ENCODE peak calls at places on chromosomes 12 and 14, in five cellular contexts. A is sigmoid colon, Z is mammary epithelial cell, V is tibial artery, U is spleen. D is an unnamed sample.

GRCh38 chr14:30015471-30015870 is 87.8 kb upstream of the PRKD1 start:
- DNase-seq in A (no peak), U (no peak), V (no peak), Z (no peak), D (no peak)

GRCh38 chr14:50383618-50384225 is 13.0 kb downstream of the CDKL1 start:
- DNase-seq in V (no peak), A (no peak), U (no peak), Z (no peak), D (no peak)

GRCh38 chr14:87049886-87050820 is 942.8 kb downstream of the GALC start:
- DNase-seq in Z (peak; percentile 75), U (no peak), V (no peak), A (no peak), D (no peak)

GRCh38 chr14:102418169-102418852 is 55.6 kb downstream of the TECPR2 start:
- DNase-seq in V (no peak), Z (no peak), U (no peak), A (peak; percentile 53), D (no peak)

GRCh38 chr12:92299744-92300143 is 154.1 kb upstream of the BTG1 start:
- DNase-seq in A (no peak), U (no peak), Z (no peak), V (no peak), D (no peak)

GRCh38 chr14:100267990-100268389 is 29.0 kb downstream of the YY1 start:
- DNase-seq in A (no peak), V (no peak), Z (no peak), U (no peak), D (no peak)

GRCh38 chr12:92506891-92507290 is 195.9 kb upstream of the PLEKHG7 start:
- DNase-seq in V (no peak), Z (no peak), A (no peak), U (no peak), D (no peak)

GRCh38 chr14:56144176-56144575 is 26.0 kb downstream of the PELI2 start:
- DNase-seq in A (no peak), V (no peak), Z (no peak), U (no peak), D (no peak)

GRCh38 chr14:100275214-100275613 is 31.0 kb downstream of the SLC25A29 start:
- DNase-seq in Z (no peak), U (no peak), A (no peak), V (no peak), D (no peak)

GRCh38 chr14:102560436-102561261 is 31.8 kb upstream of the RCOR1 start:
- DNase-seq in V (no peak), A (no peak), U (no peak), Z (no peak), D (no peak)

GRCh38 chr14:94028450-94028826 is 2.3 kb downstream of the OTUB2 start:
- DNase-seq in Z (peak; percentile 82), V (no peak), A (no peak), U (no peak), D (no peak)

GRCh38 chr12:78671295-78671694 is 193.3 kb upstream of the SYT1 start:
- DNase-seq in A (no peak), Z (peak; percentile 37), V (no peak), U (no peak), D (no peak)

GRCh38 chr12:113136128-113136989 is 798 bp upstream of the RASAL1 start:
- DNase-seq in Z (no peak), A (no peak), V (no peak), U (peak; percentile 81), D (peak; percentile 75)

GRCh38 chr14:89926709-89927108 is 27.8 kb downstream of the EFCAB11 start:
- DNase-seq in A (no peak), U (no peak), Z (peak; percentile 40), V (no peak), D (no peak)

GRCh38 chr12:38053655-38054464 is 262.7 kb upstream of the ALG10B start:
- DNase-seq in U (no peak), Z (peak; percentile 49), A (no peak), V (no peak), D (no peak)

GRCh38 chr14:100629696-100630095 is 42.5 kb upstream of the BEGAIN start:
- DNase-seq in V (no peak), Z (no peak), U (no peak), A (no peak), D (peak; percentile 3)

GRCh38 chr12:101563197-101563596 is 31.6 kb upstream of the MYBPC1 start:
- DNase-seq in V (no peak), U (no peak), A (no peak), Z (peak; percentile 5), D (no peak)

GRCh38 chr12:49910331-49911212 is 6.9 kb upstream of the FAIM2 start:
- DNase-seq in A (no peak), Z (no peak), V (no peak), U (peak; percentile 61), D (no peak)

GRCh38 chr14:48703728-48704467 is 882.3 kb downstream of the RPS29 start:
- DNase-seq in U (no peak), V (no peak), Z (no peak), A (no peak), D (no peak)

GRCh38 chr12:39798429-39798828 is 178.8 kb upstream of the ABCD2 start:
- DNase-seq in Z (no peak), A (no peak), V (no peak), U (no peak), D (no peak)

GRCh38 chr12:68392376-68392775 is 60.2 kb upstream of the MDM1 start:
- DNase-seq in A (no peak), V (no peak), Z (no peak), U (no peak), D (no peak)

GRCh38 chr14:94139421-94139820 is 10.0 kb upstream of the IFI27L2 start:
- DNase-seq in U (no peak), Z (no peak), A (no peak), V (no peak), D (no peak)

GRCh38 chr14:58792421-58792820 is 154.7 kb downstream of the DACT1 start:
- DNase-seq in A (no peak), V (no peak), Z (no peak), U (no peak), D (no peak)

GRCh38 chr12:113874999-113875561 is 91.0 kb downstream of the RBM19 start:
- DNase-seq in Z (no peak), A (no peak), V (no peak), U (no peak), D (no peak)

GRCh38 chr14:106657460-106657859 is 1131.1 kb downstream of the TMEM121 start:
- DNase-seq in A (no peak), V (no peak), U (peak; percentile 82), Z (no peak), D (peak; percentile 60)

GRCh38 chr14:93219103-93219726 is 12.2 kb downstream of the UBR7 start:
- DNase-seq in A (no peak), Z (peak; percentile 51), U (no peak), V (no peak), D (peak; percentile 81)

GRCh38 chr14:91369628-91370445 is 47.8 kb downstream of the CCDC88C start:
- DNase-seq in Z (peak; percentile 68), V (no peak), U (no peak), A (no peak), D (no peak)

GRCh38 chr12:105273601-105274000 is 37.6 kb upstream of the APPL2 start:
- DNase-seq in U (no peak), V (no peak), Z (no peak), A (no peak), D (no peak)

GRCh38 chr14:96178674-96179321 is 25.8 kb upstream of the BDKRB2 start:
- DNase-seq in V (no peak), U (peak; percentile 20), A (no peak), Z (no peak), D (no peak)

DNA sequence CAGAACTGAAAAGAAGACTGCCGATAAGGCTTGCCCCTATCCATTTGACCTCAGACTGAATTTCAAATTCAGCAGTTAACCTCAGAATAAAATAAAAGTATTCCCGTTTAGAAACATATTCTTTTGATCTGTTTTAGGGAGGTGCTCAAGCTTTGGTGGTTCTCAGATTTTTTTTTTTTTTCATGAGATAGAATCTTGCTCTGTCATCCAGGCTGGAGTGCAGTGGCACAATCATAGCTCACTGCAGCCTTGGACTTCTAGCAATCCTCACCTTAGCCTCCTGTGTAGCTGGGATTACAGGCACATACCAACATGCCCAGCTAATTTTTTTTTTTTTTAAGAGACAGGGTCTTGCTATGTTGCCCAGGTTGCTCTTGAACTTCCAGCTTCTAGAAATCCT is 15.5 kb downstream of the AEBP2 start:
- DNase-seq in A (no peak), Z (no peak), V (no peak), U (no peak), D (no peak)
- H3K4me3 ChIP-seq in A (no peak overlapping the region), Z (no peak overlapping the region), V (no peak overlapping the region), U (no peak overlapping the region), D (no peak overlapping the region)

DNA sequence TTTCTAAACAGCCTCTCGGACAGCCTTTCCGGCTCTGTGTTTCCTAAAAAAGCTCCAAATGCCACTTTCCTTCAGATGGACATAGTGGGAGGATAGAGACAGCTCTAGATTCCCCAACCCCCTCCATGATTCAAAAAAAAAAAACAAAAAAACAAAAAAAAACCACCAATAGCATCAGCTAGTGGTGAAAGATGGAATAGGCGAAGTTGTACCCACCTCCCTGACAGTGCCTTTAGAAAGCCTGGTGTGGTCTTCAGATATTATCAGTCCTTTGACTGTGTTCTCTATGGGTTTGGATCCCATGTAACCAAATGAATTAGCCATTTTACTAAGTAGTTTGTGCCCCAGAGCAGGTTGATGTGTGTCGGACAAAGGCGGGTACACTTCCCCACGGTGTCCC is 94.1 kb downstream of the PHETA1 start:
- DNase-seq in A (no peak), V (no peak), Z (no peak), U (no peak), D (no peak)
- TF ChIP-seq CTCF in A (no peak), V (no peak), Z (peak; percentile 35), U (no peak), D (no peak)

GRCh38 chr12:31749024-31749704 is 20.3 kb upstream of the AMN1 start:
- DNase-seq in V (peak; percentile 66), A (no peak), Z (peak; percentile 100), U (peak; percentile 78), D (peak; percentile 69)
- H3K4me3 ChIP-seq in V (no peak overlapping the region), A (no peak overlapping the region), Z (no peak overlapping the region), U (no peak overlapping the region), D (no peak overlapping the region)

GRCh38 chr12:120453060-120453761 is 7.0 kb downstream of the GATC start:
- DNase-seq in U (no peak), Z (no peak), A (no peak), V (no peak), D (no peak)
- TF ChIP-seq CTCF in U (no peak), Z (no peak), A (no peak), V (no peak), D (no peak)

GRCh38 chr12:67364228-67364627 is 95.1 kb downstream of the CAND1 start:
- DNase-seq in Z (no peak), A (no peak), V (no peak), U (no peak), D (no peak)
- H3K4me3 ChIP-seq in Z (no peak overlapping the region), A (no peak overlapping the region), V (no peak overlapping the region), U (no peak overlapping the region), D (no peak overlapping the region)